ENCODE peak calls at places on chromosome 19, in seven cellular contexts. L, O, X, F, D, S and Y are unnamed samples.

GRCh38 chr19:15614507-15615379 is at the start of gene CYP4F8:
- DNase-seq in L (no peak), O (no peak), X (no peak), F (no peak), D (no peak), S (no peak), Y (no peak)

GRCh38 chr19:43148233-43148632 is 38.1 kb downstream of the PSG5 start:
- DNase-seq in L (peak), O (no peak), X (no peak), F (peak), D (no peak), S (no peak), Y (no peak)

GRCh38 chr19:2446390-2446789 is 10.4 kb downstream of the LMNB2 start:
- DNase-seq in L (no peak), O (no peak), X (no peak), F (no peak), D (no peak), S (no peak), Y (no peak)

GRCh38 chr19:7505682-7506384 is 10.1 kb upstream of the ZNF358 start:
- DNase-seq in L (no peak), O (peak), X (no peak), F (peak), D (no peak), S (peak), Y (no peak)

GRCh38 chr19:31529121-31529520 is 179.9 kb upstream of the TSHZ3 start:
- DNase-seq in L (no peak), O (no peak), X (no peak), F (no peak), D (no peak), S (no peak), Y (no peak)

GRCh38 chr19:17748884-17749638 is 2.2 kb upstream of the FCHO1 start:
- DNase-seq in L (no peak), O (no peak), X (no peak), F (no peak), D (no peak), S (no peak), Y (no peak)

GRCh38 chr19:19372656-19373416 is 32.6 kb upstream of the GATAD2A start:
- DNase-seq in L (peak), O (peak), X (peak), F (peak), D (peak), S (no peak), Y (peak)

GRCh38 chr19:5184930-5185329 is 155.7 kb downstream of the PTPRS start:
- DNase-seq in L (no peak), O (no peak), X (no peak), F (no peak), D (no peak), S (no peak), Y (no peak)

GRCh38 chr19:19817357-19817756 is 4.2 kb downstream of the ZNF506 start:
- DNase-seq in L (no peak), O (no peak), X (peak), F (no peak), D (no peak), S (no peak), Y (no peak)

GRCh38 chr19:46529622-46530451 is 34.2 kb upstream of the PNMA8B start:
- DNase-seq in L (peak), O (peak), X (peak), F (peak), D (peak), S (peak), Y (no peak)

GRCh38 chr19:43741075-43741840 is 13.5 kb downstream of the SMG9 start:
- DNase-seq in L (no peak), O (no peak), X (no peak), F (no peak), D (no peak), S (no peak), Y (no peak)

GRCh38 chr19:45881909-45882528 is 3.9 kb downstream of the IRF2BP1 start:
- DNase-seq in L (no peak), O (peak), X (no peak), F (no peak), D (no peak), S (no peak), Y (no peak)

GRCh38 chr19:13765395-13766094 is 1.2 kb downstream of the MRI1 start:
- DNase-seq in L (no peak), O (no peak), X (no peak), F (peak), D (no peak), S (no peak), Y (no peak)

GRCh38 chr19:31349160-31349881 is at the start of gene TSHZ3:
- DNase-seq in L (peak), O (peak), X (peak), F (peak), D (no peak), S (peak), Y (no peak)

GRCh38 chr19:28051047-28051446 is 1161.9 kb downstream of the UQCRFS1 start:
- DNase-seq in L (no peak), O (no peak), X (no peak), F (no peak), D (no peak), S (no peak), Y (no peak)

GRCh38 chr19:12985049-12985776 is 10.1 kb upstream of the NFIX start:
- DNase-seq in L (no peak), O (peak), X (no peak), F (peak), D (no peak), S (no peak), Y (no peak)

GRCh38 chr19:10353793-10354391 is 14.5 kb upstream of the ICAM3 start:
- DNase-seq in L (peak), O (no peak), X (peak), F (peak), D (peak), S (peak), Y (peak)

GRCh38 chr19:37537391-37537947 is 30.7 kb downstream of the ZNF793 start:
- DNase-seq in L (peak), O (no peak), X (no peak), F (peak), D (no peak), S (no peak), Y (no peak)

GRCh38 chr19:35777411-35777841 is 2.1 kb downstream of the ARHGAP33 start:
- DNase-seq in L (no peak), O (no peak), X (no peak), F (no peak), D (no peak), S (no peak), Y (no peak)

GRCh38 chr19:17522988-17523872 is 11.8 kb downstream of the PGLS start:
- DNase-seq in L (no peak), O (peak), X (peak), F (no peak), D (peak), S (no peak), Y (peak)

GRCh38 chr19:49339364-49340068 is 4.3 kb downstream of the CD37 start:
- DNase-seq in L (peak), O (peak), X (no peak), F (peak), D (no peak), S (peak), Y (peak)

GRCh38 chr19:18282788-18283141 is 1.3 kb upstream of the JUND start:
- DNase-seq in L (no peak), O (no peak), X (no peak), F (no peak), D (no peak), S (no peak), Y (no peak)

GRCh38 chr19:16661480-16662034 is 618 bp downstream of the TMEM38A start:
- DNase-seq in L (no peak), O (peak), X (no peak), F (peak), D (no peak), S (peak), Y (peak)

GRCh38 chr19:35030257-35031071 is at the start of gene SCN1B:
- DNase-seq in L (peak), O (no peak), X (peak), F (peak), D (peak), S (peak), Y (no peak)

GRCh38 chr19:36009220-36009619 is 607 bp upstream of the SYNE4 start:
- DNase-seq in L (peak), O (peak), X (peak), F (peak), D (peak), S (peak), Y (peak)

GRCh38 chr19:15615526-15615925 is 508 bp downstream of the CYP4F8 start:
- DNase-seq in L (no peak), O (no peak), X (no peak), F (no peak), D (no peak), S (no peak), Y (no peak)

GRCh38 chr19:39406656-39407393 is at the start of gene ZFP36:
- DNase-seq in L (peak), O (peak), X (peak), F (peak), D (peak), S (peak), Y (peak)

GRCh38 chr19:4897146-4897545 is 5.5 kb downstream of the ARRDC5 start:
- DNase-seq in L (no peak), O (no peak), X (no peak), F (no peak), D (no peak), S (no peak), Y (no peak)

GRCh38 chr19:42538841-42539709 is 10.8 kb upstream of the CEACAM1 start:
- DNase-seq in L (no peak), O (no peak), X (no peak), F (no peak), D (no peak), S (no peak), Y (no peak)

GRCh38 chr19:29714953-29715694 is at the start of gene C19orf12:
- DNase-seq in L (peak), O (peak), X (peak), F (peak), D (peak), S (peak), Y (peak)

GRCh38 chr19:4844348-4845179 is 13.1 kb upstream of the TICAM1 start:
- DNase-seq in L (peak), O (no peak), X (no peak), F (peak), D (no peak), S (no peak), Y (no peak)

GRCh38 chr19:56988271-56988670 is 131.5 kb upstream of the USP29 start:
- DNase-seq in L (no peak), O (no peak), X (no peak), F (no peak), D (no peak), S (no peak), Y (no peak)

GRCh38 chr19:47094557-47095517 is 18.7 kb downstream of the ZC3H4 start:
- DNase-seq in L (no peak), O (peak), X (peak), F (peak), D (peak), S (no peak), Y (peak)

GRCh38 chr19:10884273-10884672 is 12.9 kb downstream of the CARM1 start:
- DNase-seq in L (peak), O (no peak), X (no peak), F (peak), D (no peak), S (no peak), Y (no peak)

GRCh38 chr19:34017024-34017423 is 155.3 kb upstream of the LSM14A start:
- DNase-seq in L (no peak), O (no peak), X (no peak), F (no peak), D (no peak), S (no peak), Y (no peak)

GRCh38 chr19:48795855-48796142 is 15.0 kb downstream of the BCAT2 start:
- DNase-seq in L (no peak), O (no peak), X (no peak), F (no peak), D (no peak), S (no peak), Y (no peak)

GRCh38 chr19:52786078-52786463 is 520 bp downstream of the ZNF600 start:
- DNase-seq in L (no peak), O (peak), X (no peak), F (peak), D (no peak), S (peak), Y (no peak)